ENCODE peak calls at places on chromosomes 7 and 10, in eight cellular contexts. F is Peyer's patch, W is tibial artery, S is right lobe of liver, M is upper lobe of right lung, Q is HepG2, O is heart right ventricle, J is pancreas. A is an unnamed sample.

GRCh38 chr7:129807863-129808262 is 144.9 kb downstream of the UBE2H start:
- DNase-seq in F (no peak), W (no peak), S (no peak), M (no peak), Q (no peak), O (no peak), J (no peak), A (peak; percentile 21)

GRCh38 chr7:33156441-33156840 is 27.1 kb downstream of the BBS9 start:
- DNase-seq in F (no peak), W (no peak), S (no peak), M (no peak), Q (no peak), O (no peak), J (no peak), A (no peak)

GRCh38 chr7:34463830-34464229 is 194.2 kb upstream of the NPSR1 start:
- DNase-seq in F (no peak), W (no peak), S (no peak), M (no peak), Q (peak; percentile 11), O (no peak), J (no peak), A (no peak)

GRCh38 chr10:126398924-126399323 is 10.6 kb upstream of the ADAM12 start:
- DNase-seq in F (no peak), W (no peak), S (no peak), M (no peak), Q (no peak), O (no peak), J (no peak), A (no peak)

GRCh38 chr10:79178614-79179403 is 110.0 kb downstream of the ZMIZ1 start:
- DNase-seq in F (no peak), W (no peak), S (no peak), M (no peak), Q (no peak), O (no peak), J (no peak), A (no peak)

GRCh38 chr10:88881335-88881734 is 1.3 kb downstream of the STAMBPL1 start:
- DNase-seq in F (peak; percentile 29), W (no peak), S (no peak), M (no peak), Q (no peak), O (no peak), J (no peak), A (no peak)

GRCh38 chr10:124539935-124540641 is 78.5 kb downstream of the LHPP start:
- DNase-seq in F (peak; percentile 78), W (peak; percentile 38), S (peak; percentile 63), M (peak; percentile 74), Q (peak; percentile 22), O (peak; percentile 82), J (no peak), A (peak; percentile 95)

GRCh38 chr7:99827040-99827778 is 604 bp upstream of the CYP3A43 start:
- DNase-seq in F (no peak), W (no peak), S (no peak), M (no peak), Q (peak; percentile 95), O (no peak), J (peak; percentile 75), A (no peak)

GRCh38 chr7:149229526-149229925 is 9.9 kb upstream of the ZNF212 start:
- DNase-seq in F (no peak), W (no peak), S (no peak), M (no peak), Q (no peak), O (no peak), J (no peak), A (peak; percentile 32)

GRCh38 chr10:404341-404740 is 269.1 kb downstream of the ZMYND11 start:
- DNase-seq in F (no peak), W (no peak), S (no peak), M (no peak), Q (no peak), O (no peak), J (no peak), A (no peak)

GRCh38 chr10:26455567-26456315 is 17.6 kb downstream of the APBB1IP start:
- DNase-seq in F (no peak), W (no peak), S (no peak), M (no peak), Q (no peak), O (no peak), J (no peak), A (no peak)
- TF ChIP-seq CTCF in F (no peak), W (no peak), S (no peak), M (no peak), Q (no peak), O (no peak), J (no peak), A (no peak)

DNA sequence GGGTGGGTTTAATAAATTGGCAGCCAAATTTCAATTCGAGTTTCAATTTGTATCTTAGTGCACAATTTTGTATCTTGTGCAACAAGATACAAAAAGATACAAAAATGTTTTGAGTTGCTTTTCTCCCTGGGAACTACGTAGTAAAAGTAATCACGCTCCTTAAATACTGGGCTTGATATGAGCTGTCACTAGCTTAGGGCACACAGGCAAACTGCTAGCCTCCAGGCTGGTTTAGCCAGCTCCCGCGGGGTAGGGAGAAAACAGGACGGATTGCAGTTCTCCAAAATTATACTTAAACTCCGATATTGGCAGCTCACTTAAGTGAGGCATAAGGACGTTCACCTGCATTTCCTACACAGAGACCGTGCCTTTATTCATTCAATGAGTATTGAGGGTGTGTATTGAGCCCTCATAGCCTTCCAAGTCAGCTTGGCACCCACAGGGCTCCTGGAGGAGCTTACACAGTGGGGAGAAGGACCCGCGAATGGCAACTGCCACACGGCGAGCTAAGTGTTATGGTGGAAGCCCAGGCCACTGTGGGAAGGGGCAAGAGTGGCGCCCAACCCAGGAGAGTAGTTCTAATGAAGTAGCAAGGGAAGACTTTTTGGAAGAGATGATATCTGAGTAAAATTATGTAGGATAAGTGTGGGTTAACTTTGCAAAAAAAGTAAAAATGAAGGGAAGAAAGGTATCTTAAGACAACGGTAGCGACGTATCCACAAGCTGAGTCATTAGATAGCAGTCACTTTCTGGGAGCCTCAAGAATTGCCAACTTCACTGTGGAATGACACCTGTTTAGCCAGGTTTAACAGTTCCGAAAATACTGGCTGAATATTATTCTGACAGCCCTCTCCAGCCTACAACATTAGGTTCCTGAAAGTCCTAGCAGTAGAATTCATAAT is 1.6 kb upstream of the EPC1 start:
- DNase-seq in F (no peak), W (no peak), S (no peak), M (no peak), Q (no peak), O (no peak), J (no peak), A (no peak)
- H3K4me1 ChIP-seq in F (no peaks in the 10 kb centered on the region), W (no peaks in the 10 kb centered on the region), S (no peaks in the 10 kb centered on the region), M (peaks cover 45% of the 10 kb centered on the region), Q (peaks cover 58% of the 10 kb centered on the region), O (peaks cover 55% of the 10 kb centered on the region), J (peaks cover 27% of the 10 kb centered on the region), A (peaks cover 83% of the 10 kb centered on the region)

DNA sequence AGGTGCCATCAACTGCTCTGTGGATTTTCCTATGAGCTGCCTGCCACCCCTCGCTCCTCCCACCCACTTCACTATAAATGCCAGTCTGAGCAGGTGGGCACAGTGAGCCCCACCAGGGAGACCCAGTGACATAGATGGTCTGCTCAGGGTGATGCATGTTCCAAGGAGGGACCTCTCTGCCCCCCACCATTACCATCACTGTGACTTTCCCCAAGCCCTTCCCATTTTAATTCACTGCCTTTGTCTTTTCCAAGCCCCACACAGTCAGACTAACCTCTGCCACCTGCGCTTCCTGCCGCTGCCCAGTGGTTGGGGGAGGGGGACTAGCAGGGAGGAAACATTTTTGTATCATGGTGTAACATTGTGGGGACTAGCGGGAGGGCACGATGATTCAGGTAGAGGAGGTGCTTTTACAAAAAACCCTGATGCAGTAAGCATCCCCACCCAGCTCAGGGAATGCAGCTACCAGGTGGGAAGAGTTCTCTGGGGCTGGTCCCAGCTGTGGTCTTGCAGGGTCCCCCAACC is 24.6 kb downstream of the PRSS2 start:
- DNase-seq in F (peak; percentile 86), W (no peak), S (no peak), M (no peak), Q (no peak), O (no peak), J (no peak), A (peak; percentile 91)
- H3K4me3 ChIP-seq in F (no peak overlapping the region), W (no peak overlapping the region), S (no peak overlapping the region), M (no peak overlapping the region), Q (no peak overlapping the region), O (no peak overlapping the region), J (no peak overlapping the region), A (no peak overlapping the region)

DNA sequence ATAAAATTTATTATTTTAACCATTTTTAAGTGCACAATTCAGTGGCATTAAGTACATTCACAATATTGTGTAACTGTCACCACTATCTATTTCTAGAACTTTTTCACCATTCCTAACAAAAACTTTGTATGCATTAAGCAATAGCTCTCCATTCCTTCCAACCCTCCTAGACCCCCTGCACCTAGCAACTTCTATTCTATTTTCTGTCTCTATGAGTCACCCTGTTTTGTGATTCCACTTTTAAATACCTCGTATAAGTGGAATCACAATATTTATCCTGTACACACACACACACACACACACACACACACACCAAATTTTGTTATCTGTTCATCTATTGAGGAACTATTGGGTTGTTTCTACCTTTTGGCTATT is 89.2 kb downstream of the ARID5B start:
- DNase-seq in F (no peak), W (no peak), S (no peak), M (no peak), Q (no peak), O (no peak), J (no peak), A (no peak)
- TF ChIP-seq CTCF in F (no peak), W (no peak), S (no peak), M (no peak), Q (no peak), O (no peak), J (no peak), A (no peak)

DNA sequence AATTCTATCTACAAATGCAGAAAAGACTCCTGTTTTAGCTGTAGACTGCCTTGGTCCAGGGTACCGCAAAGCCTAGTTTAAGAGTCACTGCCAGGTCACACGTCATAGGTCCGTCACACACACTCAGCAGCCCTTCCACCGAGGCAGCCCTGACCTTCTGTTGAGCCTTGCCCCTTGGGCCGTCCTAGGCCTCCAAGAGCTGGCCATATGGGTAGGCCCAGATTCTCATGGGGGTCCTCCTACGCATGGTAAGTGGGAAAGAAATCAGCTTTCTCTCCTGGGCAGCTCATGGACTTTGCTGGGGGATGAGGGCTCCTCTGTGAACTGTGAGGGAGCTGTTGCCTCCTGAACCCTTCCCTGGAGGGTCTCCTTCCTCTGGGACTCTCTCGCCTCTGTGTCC is 19.8 kb upstream of the PIK3AP1 start:
- DNase-seq in F (no peak), W (no peak), S (no peak), M (no peak), Q (no peak), O (no peak), J (no peak), A (no peak)
- H3K4me1 ChIP-seq in F (no peaks in the 10 kb centered on the region), W (no peaks in the 10 kb centered on the region), S (no peaks in the 10 kb centered on the region), M (no peaks in the 10 kb centered on the region), Q (no peaks in the 10 kb centered on the region), O (peaks cover 27% of the 10 kb centered on the region), J (no peaks in the 10 kb centered on the region), A (peaks cover 3% of the 10 kb centered on the region)

DNA sequence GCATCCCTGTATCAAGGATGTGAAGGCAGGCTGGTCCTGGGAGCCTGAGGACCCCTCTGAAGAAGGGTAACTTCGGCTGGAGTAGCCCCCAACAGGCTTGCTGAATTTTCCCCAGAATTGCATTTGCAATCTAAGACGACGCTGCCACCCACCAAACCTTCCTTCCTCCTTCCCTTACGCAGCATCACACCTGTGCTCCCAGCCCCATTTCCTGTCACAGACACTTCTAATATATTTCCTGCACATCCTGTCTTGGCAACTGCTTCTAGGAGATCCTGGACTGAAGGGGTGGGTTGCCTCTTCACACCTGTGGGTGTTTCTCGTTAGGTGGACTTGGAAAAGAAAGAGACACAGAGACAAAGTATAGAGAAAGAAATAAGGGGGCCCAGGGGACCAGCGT is 9.4 kb upstream of the PGAM1 start:
- DNase-seq in F (no peak), W (no peak), S (no peak), M (no peak), Q (no peak), O (no peak), J (no peak), A (peak; percentile 43)
- H3K4me3 ChIP-seq in F (no peak overlapping the region), W (no peak overlapping the region), S (no peak overlapping the region), M (no peak overlapping the region), Q (no peak overlapping the region), O (no peak overlapping the region), J (no peak overlapping the region), A (no peak overlapping the region)

A was measured in spleen.